ENCODE peak calls at places on chromosomes 6 and 20, in four cellular contexts. A is lung, K is sigmoid colon, E is adrenal gland. D is an unnamed sample.

GRCh38 chr20:50267866-50268219 is 77.2 kb downstream of the CEBPB start:
- DNase-seq in E (no peak), A (no peak), K (no peak), D (no peak)

GRCh38 chr6:145194389-145194788 is 540.9 kb downstream of the EPM2A start:
- DNase-seq in A (no peak), K (no peak), E (no peak), D (no peak)

GRCh38 chr6:44473870-44474631 is 86.5 kb downstream of the CDC5L start:
- DNase-seq in A (no peak), K (no peak), E (no peak), D (no peak)

GRCh38 chr20:23649830-23650417 is 12.2 kb upstream of the CST3 start:
- DNase-seq in K (no peak), A (no peak), E (no peak), D (no peak)

GRCh38 chr6:21103626-21104224 is 489.8 kb upstream of the SOX4 start:
- DNase-seq in E (no peak), A (no peak), K (no peak), D (no peak)

GRCh38 chr20:4370856-4371255 is 350.9 kb upstream of the PRND start:
- DNase-seq in A (no peak), E (no peak), K (no peak), D (no peak)

GRCh38 chr6:136719280-136720044 is 72.8 kb downstream of the MAP3K5 start:
- DNase-seq in A (no peak), E (no peak), K (no peak), D (peak)

GRCh38 chr20:35478804-35479472 is 23.5 kb downstream of the CEP250 start:
- DNase-seq in E (no peak), K (no peak), A (no peak), D (no peak)

GRCh38 chr6:27650620-27651370 is 177.9 kb upstream of the ZNF184 start:
- DNase-seq in K (no peak), E (no peak), A (no peak), D (peak)

GRCh38 chr6:160534050-160534696 is 129.9 kb downstream of the LPA start:
- DNase-seq in A (peak), E (peak), K (peak), D (peak)

GRCh38 chr20:57709823-57710799 is at the start of gene PMEPA1:
- DNase-seq in A (peak), E (peak), K (peak), D (peak)
- TF ChIP-seq CTCF in A (no peak), E (peak), K (peak), D (no peak)

DNA sequence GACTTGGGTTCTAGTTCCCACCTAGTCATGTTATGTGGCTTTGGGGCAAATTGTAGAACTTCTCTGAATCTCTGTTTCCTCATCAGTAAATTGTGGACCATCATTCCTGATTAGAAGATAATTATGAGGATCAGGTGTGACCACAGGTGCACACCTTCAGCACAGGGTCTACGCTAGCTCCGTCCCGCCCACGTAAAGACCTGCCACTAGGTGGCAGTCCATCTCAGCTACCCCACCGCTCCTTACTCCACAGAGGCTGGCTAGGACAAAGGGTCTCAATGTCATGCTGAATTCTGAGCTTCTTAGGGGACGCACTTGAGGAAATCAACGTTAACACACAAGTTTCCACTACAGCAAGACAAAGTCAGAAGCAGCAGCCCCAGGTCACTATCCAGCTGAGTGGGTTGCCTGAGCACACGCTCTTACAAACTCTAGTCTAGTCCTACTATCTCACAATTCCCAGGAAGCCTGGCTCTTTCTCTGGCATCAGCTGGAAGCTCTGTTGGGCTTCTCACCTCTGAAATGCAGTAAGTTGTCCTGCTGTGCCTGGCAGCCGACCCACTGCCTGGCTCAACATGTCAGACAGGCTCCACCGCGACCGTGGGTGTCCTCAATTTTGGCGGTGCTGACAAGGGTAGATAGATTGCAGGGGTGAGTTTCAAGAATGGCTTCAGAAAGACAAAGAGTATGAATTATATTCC is 2.0 kb upstream of the PLCG1 start:
- DNase-seq in A (no peak), K (no peak), E (no peak), D (no peak)
- TF ChIP-seq CTCF in A (peak), K (no peak), E (peak), D (peak)

GRCh38 chr6:31490115-31490873 is 7.7 kb upstream of the MICB start:
- DNase-seq in E (no peak), K (no peak), A (no peak), D (no peak)

GRCh38 chr6:31497595-31498476 is at the start of gene MICB:
- DNase-seq in A (peak), K (peak), E (peak), D (peak)

GRCh38 chr6:31498748-31499147 is 803 bp downstream of the MICB start:
- DNase-seq in A (no peak), E (no peak), K (no peak), D (no peak)

GRCh38 chr6:31495580-31495979 is 2.4 kb upstream of the MICB start:
- DNase-seq in E (no peak), K (no peak), A (no peak), D (peak)

DNA sequence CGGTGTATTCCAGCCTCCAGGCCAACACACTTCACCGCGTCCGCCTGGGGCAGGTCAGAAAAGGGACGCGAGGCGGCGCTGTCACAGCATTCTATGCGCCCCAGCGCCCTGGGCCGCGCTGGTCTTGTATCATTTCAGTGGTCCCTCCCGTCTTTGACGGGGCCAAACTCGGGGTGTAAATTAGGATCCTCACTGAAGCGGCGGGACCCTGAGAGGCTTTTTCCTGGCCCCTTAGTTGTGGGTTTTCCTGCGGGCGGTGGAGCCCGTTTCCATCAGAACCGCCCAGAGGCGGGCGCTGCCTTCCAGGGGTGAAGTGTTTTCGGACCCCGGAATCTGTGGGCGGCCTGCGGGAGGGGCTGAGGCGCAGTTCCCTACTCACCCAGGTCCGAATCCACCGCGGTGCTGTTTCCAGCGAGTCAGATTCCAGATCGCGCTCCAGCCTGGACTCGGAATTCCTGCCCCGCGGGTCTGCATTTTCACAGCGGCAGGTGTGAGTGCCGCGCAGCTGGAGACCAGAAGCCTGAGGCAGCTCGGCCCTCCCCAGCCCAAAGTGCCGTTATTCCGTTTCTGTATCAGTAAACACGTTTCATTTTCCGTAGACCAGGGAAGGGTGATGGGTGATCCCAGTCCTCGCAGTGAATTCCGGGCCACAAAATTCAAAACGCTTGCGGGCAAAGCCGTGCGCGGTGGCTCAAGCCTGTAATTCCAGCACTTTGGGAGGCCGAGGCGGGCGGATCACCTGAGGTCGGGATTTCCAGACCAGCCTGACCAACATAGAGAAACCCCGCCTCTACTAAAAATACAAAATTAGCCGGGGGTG is 3.9 kb upstream of the MICB start:
- DNase-seq in K (peak), E (peak), A (peak), D (peak)
- TF ChIP-seq CTCF in K (peak), E (peak), A (peak), D (peak)

DNA sequence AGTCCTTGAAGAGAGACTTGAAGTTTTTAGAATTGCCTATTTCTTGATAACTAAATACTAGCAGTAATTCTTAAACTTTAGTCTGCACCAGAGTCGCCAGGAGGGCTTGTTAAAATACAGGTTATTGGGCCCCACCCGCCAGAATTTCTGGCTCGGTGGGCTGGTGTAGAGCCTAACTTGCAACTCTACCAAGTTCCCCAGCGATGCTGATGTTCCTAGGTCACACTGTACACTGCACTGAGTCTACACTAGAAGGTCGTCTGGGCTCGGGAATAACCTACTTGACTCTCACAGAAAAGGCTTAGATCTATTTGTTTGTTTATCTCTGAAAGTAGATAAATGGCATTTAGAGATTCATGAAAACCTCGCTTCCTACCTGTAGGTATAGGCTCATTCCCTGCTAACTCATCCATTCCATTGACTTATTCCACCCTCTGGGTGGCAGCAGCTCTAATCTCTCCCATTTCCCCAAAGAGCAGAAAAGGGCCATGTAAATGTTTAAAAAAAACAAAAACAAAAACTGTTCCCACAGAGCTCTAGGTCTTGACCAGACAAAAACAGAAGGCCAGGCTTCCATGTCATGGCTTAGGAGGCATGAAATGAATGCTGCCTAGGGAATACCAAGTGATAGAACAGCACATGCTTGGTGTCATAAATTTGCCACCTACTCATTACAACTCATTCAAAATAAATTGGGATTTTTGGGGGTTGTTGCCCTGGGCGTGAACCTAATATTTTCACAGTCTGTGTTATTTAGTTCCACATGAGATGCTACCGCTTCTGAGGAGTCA is 292.1 kb downstream of the ADGB start:
- DNase-seq in E (no peak), K (no peak), A (no peak), D (no peak)
- TF ChIP-seq CTCF in E (no peak), K (no peak), A (no peak), D (peak)

GRCh38 chr20:31708839-31709534 is 13.7 kb downstream of the BCL2L1 start:
- DNase-seq in K (peak), E (no peak), A (no peak), D (no peak)
- TF ChIP-seq CTCF in K (no peak), E (no peak), A (no peak), D (no peak)

GRCh38 chr6:52691718-52692117 is 20.8 kb downstream of the TMEM14A start:
- DNase-seq in E (no peak), K (no peak), A (no peak), D (no peak)
- TF ChIP-seq CTCF in E (peak), K (no peak), A (no peak), D (no peak)